ENCODE peak calls at places on chromosome 11, in six cellular contexts. G is HCT116, N is ovary, U is A549, F is transverse colon, J is IMR-90. T is an unnamed sample.

GRCh38 chr11:45145421-45146071 is 893 bp upstream of the PRDM11 start:
- DNase-seq in J (peak; percentile 35), F (peak; percentile 34), N (peak; percentile 61), G (no peak), U (no peak), T (peak; percentile 70)

GRCh38 chr11:12889243-12889642 is 119.9 kb upstream of the RASSF10 start:
- DNase-seq in U (no peak), G (no peak), N (peak; percentile 59), J (peak; percentile 67), F (no peak), T (no peak)

GRCh38 chr11:45212566-45213315 is 66.3 kb downstream of the PRDM11 start:
- DNase-seq in N (peak; percentile 25), J (no peak), F (no peak), U (peak; percentile 25), G (no peak), T (no peak)

GRCh38 chr11:74634537-74634936 is 42.2 kb downstream of the POLD3 start:
- DNase-seq in G (peak; percentile 71), N (no peak), J (peak; percentile 66), U (peak; percentile 80), F (peak; percentile 14), T (no peak)

GRCh38 chr11:9263840-9264380 is 1.2 kb downstream of the DENND5A start:
- DNase-seq in J (peak; percentile 30), F (no peak), N (no peak), U (peak; percentile 22), G (no peak), T (no peak)

GRCh38 chr11:120528749-120529148 is 17.2 kb downstream of the GRIK4 start:
- DNase-seq in F (no peak), G (no peak), J (no peak), U (no peak), N (no peak), T (no peak)

GRCh38 chr11:121426476-121427454 is 25.3 kb upstream of the SORL1 start:
- DNase-seq in N (peak; percentile 51), J (no peak), G (peak; percentile 12), F (peak; percentile 56), U (no peak), T (peak; percentile 77)

GRCh38 chr11:111603633-111604130 is 1.4 kb downstream of the SIK2 start:
- DNase-seq in J (no peak), G (no peak), F (no peak), U (no peak), N (no peak), T (no peak)

GRCh38 chr11:73388241-73389133 is 12.3 kb downstream of the RELT start:
- DNase-seq in J (no peak), U (no peak), G (no peak), F (peak; percentile 36), N (no peak), T (peak; percentile 76)

GRCh38 chr11:95764267-95764898 is 25.2 kb downstream of the FAM76B start:
- DNase-seq in J (peak; percentile 67), U (peak; percentile 45), N (no peak), F (no peak), G (peak; percentile 27), T (no peak)

GRCh38 chr11:12723410-12724297 is 49.4 kb downstream of the TEAD1 start:
- DNase-seq in F (peak; percentile 18), N (no peak), U (peak; percentile 82), G (peak; percentile 79), J (peak; percentile 45), T (no peak)

GRCh38 chr11:1706634-1707400 is 9.8 kb downstream of the KRTAP5-6 start:
- DNase-seq in N (no peak), G (no peak), J (no peak), U (peak; percentile 67), F (no peak), T (no peak)

GRCh38 chr11:96741068-96741467 is 351.3 kb downstream of the JRKL start:
- DNase-seq in U (no peak), N (no peak), G (no peak), J (peak; percentile 22), F (no peak), T (no peak)

GRCh38 chr11:112481893-112482292 is 221.2 kb upstream of the PLET1 start:
- DNase-seq in J (no peak), U (no peak), N (no peak), F (no peak), G (no peak), T (no peak)

GRCh38 chr11:115439385-115439784 is 64.8 kb downstream of the CADM1 start:
- DNase-seq in J (peak; percentile 79), G (no peak), N (no peak), U (no peak), F (no peak), T (no peak)

GRCh38 chr11:74057251-74058151 is 48.6 kb upstream of the UCP3 start:
- DNase-seq in N (no peak), F (no peak), J (peak; percentile 88), U (no peak), G (peak; percentile 2), T (no peak)

GRCh38 chr11:121066623-121067022 is 34.4 kb upstream of the TECTA start:
- DNase-seq in F (no peak), U (no peak), N (no peak), J (no peak), G (no peak), T (no peak)

GRCh38 chr11:31780078-31780971 is 30.8 kb downstream of the PAX6 start:
- DNase-seq in J (no peak), G (no peak), F (no peak), N (no peak), U (no peak), T (no peak)

GRCh38 chr11:112797653-112798293 is 163.4 kb upstream of the NCAM1 start:
- DNase-seq in F (no peak), N (no peak), U (peak; percentile 12), G (no peak), J (no peak), T (no peak)

GRCh38 chr11:134752964-134753804 is 341.1 kb upstream of the B3GAT1 start:
- DNase-seq in F (no peak), G (no peak), N (no peak), J (no peak), U (no peak), T (no peak)

GRCh38 chr11:121887564-121887963 is 228.5 kb downstream of the BLID start:
- DNase-seq in J (no peak), G (no peak), F (peak; percentile 13), N (no peak), U (no peak), T (no peak)

GRCh38 chr11:96213500-96213899 is 129.5 kb downstream of the MAML2 start:
- DNase-seq in F (no peak), U (peak; percentile 23), G (no peak), N (no peak), J (peak; percentile 87), T (no peak)

GRCh38 chr11:3953327-3953726 is 97.9 kb downstream of the STIM1 start:
- DNase-seq in J (no peak), U (no peak), N (no peak), F (no peak), G (no peak), T (no peak)

GRCh38 chr11:115759622-115760527 is 255.7 kb upstream of the CADM1 start:
- DNase-seq in U (no peak), F (peak; percentile 12), G (no peak), N (peak; percentile 21), J (no peak), T (peak; percentile 34)

GRCh38 chr11:110160016-110160415 is 66.8 kb downstream of the ZC3H12C start:
- DNase-seq in N (no peak), G (no peak), F (no peak), J (peak; percentile 79), U (no peak), T (no peak)

GRCh38 chr11:127454856-127455255 is 454.3 kb upstream of the KIRREL3 start:
- DNase-seq in F (no peak), G (no peak), N (no peak), J (no peak), U (no peak), T (no peak)

GRCh38 chr11:96075532-96075959 is 151.6 kb upstream of the MTMR2 start:
- DNase-seq in F (no peak), U (no peak), N (no peak), G (no peak), J (peak; percentile 23), T (no peak)

DNA sequence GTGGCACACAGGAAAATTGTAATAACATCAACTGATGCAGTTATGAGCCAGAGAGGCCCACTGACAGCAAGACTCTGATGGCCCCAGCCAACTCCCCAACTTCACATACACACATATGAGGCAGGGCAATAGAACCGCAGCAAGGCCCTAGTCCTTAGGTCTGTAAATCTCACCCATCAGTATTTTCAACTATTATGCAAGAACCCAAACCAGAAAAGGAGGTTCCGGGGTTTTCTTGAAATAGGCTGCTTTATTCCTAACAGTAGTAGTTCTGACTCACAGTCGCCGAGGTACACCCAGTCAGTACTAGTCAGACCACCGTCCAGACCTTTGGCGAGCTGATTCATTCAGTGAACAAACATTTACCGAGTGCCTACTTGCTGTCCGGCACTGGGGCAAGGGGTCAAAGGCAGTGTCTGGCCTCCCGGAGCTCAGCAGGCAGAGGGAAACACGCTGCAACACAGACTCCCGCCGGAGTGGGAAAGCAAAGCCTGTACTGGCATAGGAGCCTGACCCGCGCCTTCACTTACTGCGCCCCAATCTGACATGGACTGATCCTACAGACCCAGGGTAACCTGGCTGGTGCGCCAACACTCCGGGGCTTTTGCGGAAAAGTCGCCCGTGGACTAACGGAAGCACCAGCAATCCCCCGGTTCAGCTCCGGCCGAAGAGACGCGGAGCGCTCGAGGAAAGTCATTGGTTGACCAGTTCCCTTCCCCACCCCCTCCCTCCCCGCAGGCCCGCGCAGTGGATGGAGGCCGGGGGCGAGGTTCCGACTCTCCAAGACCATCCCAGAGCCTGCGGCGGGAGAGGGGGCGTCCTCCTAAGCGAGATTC is 1.3 kb downstream of the PLEKHA7 start:
- DNase-seq in U (peak; percentile 91), N (peak; percentile 58), G (peak; percentile 12), F (peak; percentile 75), J (peak; percentile 52), T (peak; percentile 92)
- TF ChIP-seq POLR2A in U (no peak), N (no peak), G (no peak), F (peak; percentile 79), J (no peak), T (peak; percentile 67)

DNA sequence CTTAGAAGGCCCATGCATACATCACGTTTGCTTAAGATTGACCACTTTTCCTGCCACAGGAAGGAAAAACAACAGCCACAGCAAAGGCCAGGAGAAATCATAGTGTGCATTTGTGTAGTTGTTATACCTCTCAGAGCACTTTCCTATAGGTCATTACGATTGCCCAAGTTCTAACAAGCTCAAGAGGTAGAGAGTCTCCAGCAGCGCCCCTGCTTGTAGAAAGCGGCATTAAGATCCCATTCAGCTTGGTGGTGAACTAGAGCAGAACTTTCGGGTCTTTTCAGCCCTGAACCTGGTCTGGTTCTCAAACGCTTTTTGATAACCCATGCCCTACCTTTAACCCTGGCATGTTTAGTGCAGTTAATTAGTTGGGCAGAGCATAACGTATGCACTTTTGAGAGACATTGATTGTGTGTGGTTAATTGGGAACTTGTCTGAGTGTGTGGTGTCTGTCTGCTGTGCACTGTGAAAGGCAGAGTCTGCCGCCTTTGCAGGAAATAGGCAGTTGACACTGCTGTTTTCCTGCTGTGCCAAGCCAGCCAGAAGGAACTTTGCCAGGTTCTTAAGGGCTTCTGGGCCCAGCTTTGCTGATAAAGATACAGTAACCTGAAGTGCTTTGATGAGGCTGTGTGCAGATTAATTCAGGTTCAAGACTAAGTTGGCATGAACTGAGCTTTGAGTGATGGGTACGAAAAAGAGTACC is 109.9 kb upstream of the CLMP start:
- DNase-seq in J (no peak), G (no peak), N (no peak), U (no peak), F (no peak), T (no peak)
- TF ChIP-seq CTCF in J (no peak), G (no peak), N (no peak), U (no peak), F (no peak), T (no peak)

GRCh38 chr11:118126082-118126838 is 26.4 kb downstream of the SCN4B start:
- DNase-seq in J (no peak), U (peak; percentile 7), N (no peak), F (no peak), G (peak; percentile 71), T (no peak)
- TF ChIP-seq POLR2A in J (no peak), U (peak; percentile 12), N (no peak), F (no peak), G (peak; percentile 98), T (no peak)

GRCh38 chr11:78138694-78139421 is 568 bp downstream of the ALG8 start:
- DNase-seq in F (peak; percentile 34), J (peak; percentile 31), G (peak; percentile 4), N (no peak), U (peak; percentile 50), T (peak; percentile 31)
- TF ChIP-seq CTCF in F (no peak), J (no peak), G (no peak), N (no peak), U (no peak), T (no peak)